ENCODE peak calls at places on chromosomes 5 and 9, in four cellular contexts. A is HepG2, F is K562, G is breast epithelium. V is an unnamed sample.

GRCh38 chr9:87859137-87859536 is 23.5 kb upstream of the SPATA31E1 start:
- DNase-seq in A (no peak), F (no peak), G (no peak), V (no peak)

GRCh38 chr5:159331099-159331973 is 1.0 kb upstream of the IL12B start:
- DNase-seq in G (no peak), F (peak; percentile 79), A (no peak), V (peak; percentile 68)

GRCh38 chr5:7018144-7018543 is 304.9 kb downstream of the TENT4A start:
- DNase-seq in G (no peak), F (no peak), A (no peak), V (no peak)

GRCh38 chr9:19451240-19452087 is 42.7 kb downstream of the ACER2 start:
- DNase-seq in A (no peak), G (no peak), F (no peak), V (no peak)

GRCh38 chr9:114504341-114505186 is 709 bp downstream of the WHRN start:
- DNase-seq in G (no peak), A (no peak), F (peak; percentile 73), V (peak; percentile 44)

GRCh38 chr9:90774682-90775081 is 26.9 kb upstream of the SYK start:
- DNase-seq in A (no peak), G (no peak), F (no peak), V (no peak)

GRCh38 chr5:154220625-154221024 is 30.1 kb downstream of the GALNT10 start:
- DNase-seq in F (no peak), A (no peak), G (no peak), V (no peak)

GRCh38 chr5:9557696-9558095 is 11.8 kb upstream of the SEMA5A start:
- DNase-seq in G (no peak), F (no peak), A (no peak), V (no peak)

GRCh38 chr9:26682796-26683496 is 209.7 kb downstream of the CAAP1 start:
- DNase-seq in G (no peak), A (no peak), F (no peak), V (no peak)

GRCh38 chr5:137583129-137583528 is 84.0 kb upstream of the SPOCK1 start:
- DNase-seq in A (no peak), F (no peak), G (no peak), V (no peak)

GRCh38 chr5:131198625-131199024 is 27.9 kb downstream of the LYRM7 start:
- DNase-seq in A (no peak), G (no peak), F (no peak), V (no peak)

GRCh38 chr5:135842737-135843136 is 8.3 kb downstream of the SLC25A48 start:
- DNase-seq in G (no peak), F (no peak), A (no peak), V (no peak)

GRCh38 chr9:134663753-134664415 is 22.3 kb downstream of the COL5A1 start:
- DNase-seq in G (no peak), A (no peak), F (no peak), V (no peak)

GRCh38 chr9:76018767-76019166 is 128.3 kb downstream of the PCSK5 start:
- DNase-seq in A (no peak), F (no peak), G (no peak), V (no peak)

GRCh38 chr5:95863383-95863757 is 40.8 kb upstream of the GLRX start:
- DNase-seq in F (no peak), G (no peak), A (peak; percentile 69), V (no peak)

GRCh38 chr9:21976334-21976875 is 17.8 kb downstream of the CDKN2A start:
- DNase-seq in A (no peak), F (no peak), G (no peak), V (no peak)

GRCh38 chr5:176611435-176611834 is 1.5 kb upstream of the GPRIN1 start:
- DNase-seq in F (peak; percentile 64), G (peak; percentile 79), A (peak; percentile 49), V (peak; percentile 71)

GRCh38 chr9:82091610-82092009 is 103.0 kb downstream of the SPATA31D1 start:
- DNase-seq in G (no peak), A (no peak), F (no peak), V (no peak)

GRCh38 chr9:125932012-125932411 is 184.8 kb downstream of the PBX3 start:
- DNase-seq in G (no peak), F (no peak), A (no peak), V (no peak)

GRCh38 chr5:3660630-3661029 is 65.0 kb downstream of the IRX1 start:
- DNase-seq in F (no peak), G (no peak), A (no peak), V (no peak)
- TF ChIP-seq POLR2AphosphoS5 in F (no peak), G (no peak), A (no peak), V (no peak)

DNA sequence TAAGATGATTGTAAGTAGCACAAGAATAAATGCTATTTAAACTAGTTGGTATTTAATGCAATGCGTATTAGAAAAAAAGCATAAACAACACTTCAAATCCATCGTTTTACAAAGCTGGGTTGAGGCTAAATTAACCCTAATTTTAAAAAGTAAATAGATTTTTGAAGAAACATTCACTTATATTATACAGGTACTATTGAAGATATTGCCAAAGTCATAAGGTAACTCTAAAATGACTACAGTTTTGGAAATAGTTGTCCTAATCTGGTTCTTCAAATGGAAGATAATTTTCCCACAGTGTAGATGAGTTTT is 20.1 kb downstream of the SLC38A9 start:
- DNase-seq in A (no peak), G (no peak), F (no peak), V (no peak)
- H3K27ac ChIP-seq in A (no peak overlapping the region), G (no peak overlapping the region), F (no peak overlapping the region), V (no peak overlapping the region)

GRCh38 chr9:32340401-32340800 is 44.0 kb upstream of the ACO1 start:
- DNase-seq in G (no peak), F (no peak), A (no peak), V (no peak)
- H3K4me1 ChIP-seq in G (no peaks in the 10 kb centered on the region), F (no peaks in the 10 kb centered on the region), A (no peaks in the 10 kb centered on the region), V (no peaks in the 10 kb centered on the region)

GRCh38 chr5:73300520-73301207 is 127.7 kb downstream of the TMEM174 start:
- DNase-seq in G (no peak), A (no peak), F (no peak), V (no peak)
- TF ChIP-seq POLR2AphosphoS5 in G (no peak), A (no peak), F (no peak), V (no peak)

V was measured in stomach.